ENCODE peak calls at places on chromosome 19, in seven cellular contexts. B is DND-41, M is omental fat pad, D is upper lobe of right lung, W is AG04449, R is retinal pigment epithelial cell, L is HFFc6. A is an unnamed sample.
A peak's percentile ranks its signal among the peaks of the same experiment; 100 is the strongest.

GRCh38 chr19:42512130-42512636 is 16.1 kb downstream of the CEACAM1 start:
- DNase-seq in W (no peak), M (no peak), B (no peak), D (no peak), L (no peak), R (no peak), A (peak; percentile 13)

GRCh38 chr19:17294051-17294891 is 9.0 kb downstream of the ABHD8 start:
- DNase-seq in W (no peak), D (peak; percentile 77), M (no peak), L (no peak), R (no peak), B (peak; percentile 55), A (no peak)

GRCh38 chr19:32308436-32309077 is 36.9 kb upstream of the ZNF507 start:
- DNase-seq in L (no peak), R (no peak), M (no peak), W (no peak), D (no peak), B (no peak), A (no peak)

GRCh38 chr19:54420383-54421168 is 5.3 kb downstream of the TTYH1 start:
- DNase-seq in B (no peak), R (peak; percentile 34), M (no peak), W (no peak), D (no peak), L (no peak), A (no peak)

GRCh38 chr19:17220207-17220758 is 5.1 kb downstream of the USE1 start:
- DNase-seq in M (no peak), B (no peak), D (no peak), R (peak; percentile 23), L (no peak), W (no peak), A (no peak)

GRCh38 chr19:36054119-36054732 is at the start of gene THAP8:
- DNase-seq in D (peak; percentile 100), M (peak; percentile 99), B (peak; percentile 100), R (peak; percentile 96), W (peak; percentile 92), L (peak; percentile 99), A (peak; percentile 99)

GRCh38 chr19:47652285-47652684 is 43.4 kb downstream of the BICRA start:
- DNase-seq in W (no peak), M (no peak), L (no peak), B (no peak), D (no peak), R (no peak), A (no peak)

GRCh38 chr19:42051166-42052115 is 18.6 kb downstream of the GRIK5 start:
- DNase-seq in D (no peak), M (no peak), R (no peak), B (no peak), W (no peak), L (peak; percentile 67), A (no peak)

GRCh38 chr19:7888145-7888825 is at the start of gene LRRC8E:
- DNase-seq in B (no peak), M (no peak), D (peak; percentile 90), R (no peak), L (peak; percentile 60), W (no peak), A (no peak)

GRCh38 chr19:35845215-35846037 is 6.9 kb downstream of the NPHS1 start:
- DNase-seq in M (no peak), L (no peak), W (no peak), B (no peak), D (no peak), R (no peak), A (no peak)

GRCh38 chr19:47663911-47664771 is 49.1 kb upstream of the EHD2 start:
- DNase-seq in B (no peak), L (peak; percentile 97), R (peak; percentile 71), W (peak; percentile 95), D (peak; percentile 76), M (peak; percentile 41), A (no peak)

GRCh38 chr19:8638078-8638619 is 7.7 kb downstream of the NFILZ start:
- DNase-seq in M (no peak), D (peak; percentile 67), W (no peak), R (no peak), B (no peak), L (no peak), A (no peak)

GRCh38 chr19:1942078-1942933 is 1.3 kb downstream of the CSNK1G2 start:
- DNase-seq in M (peak; percentile 40), L (peak; percentile 49), B (peak; percentile 88), D (peak; percentile 88), W (no peak), R (peak; percentile 57), A (peak; percentile 73)

GRCh38 chr19:11361037-11361770 is 6.0 kb downstream of the PLPPR2 start:
- DNase-seq in L (no peak), R (no peak), B (no peak), M (no peak), D (peak; percentile 88), W (no peak), A (no peak)

GRCh38 chr19:6076675-6077463 is 33.4 kb downstream of the RFX2 start:
- DNase-seq in R (peak; percentile 81), D (no peak), B (no peak), L (peak; percentile 96), M (no peak), W (peak; percentile 85), A (no peak)

GRCh38 chr19:52557231-52557995 is 12.7 kb upstream of the ZNF701 start:
- DNase-seq in M (no peak), R (no peak), L (no peak), W (no peak), D (no peak), B (no peak), A (no peak)

GRCh38 chr19:22052644-22053013 is 345 bp downstream of the ZNF257 start:
- DNase-seq in B (no peak), D (no peak), M (no peak), W (no peak), L (no peak), R (no peak), A (peak; percentile 31)

GRCh38 chr19:50352242-50352641 is 13.2 kb downstream of the NAPSA start:
- DNase-seq in R (no peak), L (no peak), W (no peak), D (peak; percentile 7), M (no peak), B (no peak), A (no peak)

GRCh38 chr19:50344661-50345318 is 15.6 kb upstream of the KCNC3 start:
- DNase-seq in B (no peak), W (no peak), M (no peak), L (no peak), R (no peak), D (no peak), A (no peak)

GRCh38 chr19:50349277-50350057 is 16.0 kb downstream of the NAPSA start:
- DNase-seq in B (no peak), L (no peak), W (no peak), M (no peak), R (no peak), D (peak; percentile 29), A (no peak)
- TF ChIP-seq CTCF in B (no peak), L (peak; percentile 12), W (no peak), M (no peak), R (no peak), D (no peak), A (no peak)

GRCh38 chr19:4473708-4474503 is 1.8 kb downstream of the HDGFL2 start:
- DNase-seq in M (no peak), W (no peak), R (no peak), D (no peak), L (no peak), B (no peak), A (no peak)

GRCh38 chr19:4472174-4472974 is at the start of gene HDGFL2:
- DNase-seq in D (no peak), L (no peak), M (no peak), B (no peak), W (no peak), R (no peak), A (no peak)

GRCh38 chr19:4473011-4473410 is 914 bp downstream of the HDGFL2 start:
- DNase-seq in W (no peak), L (no peak), M (no peak), R (no peak), B (no peak), D (no peak), A (no peak)

GRCh38 chr19:4474504-4475136 is 2.5 kb downstream of the HDGFL2 start:
- DNase-seq in W (no peak), B (peak; percentile 26), M (no peak), L (peak; percentile 55), D (no peak), R (no peak), A (no peak)

GRCh38 chr19:4471400-4472173 is 510 bp upstream of the HDGFL2 start:
- DNase-seq in R (peak; percentile 100), D (peak; percentile 98), W (peak; percentile 100), L (peak; percentile 100), B (peak; percentile 99), M (peak; percentile 89), A (peak; percentile 97)
- TF ChIP-seq CTCF in R (no peak), D (no peak), W (no peak), L (no peak), B (no peak), M (no peak), A (no peak)

GRCh38 chr19:12793290-12794195 is 2.3 kb downstream of the JUNB start:
- DNase-seq in L (peak; percentile 89), R (peak; percentile 75), B (peak; percentile 91), M (no peak), D (peak; percentile 98), W (no peak), A (peak; percentile 94)

GRCh38 chr19:12792853-12793289 is 1.6 kb downstream of the JUNB start:
- DNase-seq in M (no peak), B (no peak), D (no peak), L (no peak), R (no peak), W (no peak), A (no peak)

GRCh38 chr19:12791345-12792047 is at the start of gene JUNB:
- DNase-seq in D (peak; percentile 99), B (peak; percentile 95), L (peak; percentile 97), M (peak; percentile 86), W (no peak), R (peak; percentile 81), A (peak; percentile 93)

GRCh38 chr19:12790628-12791344 is 500 bp upstream of the JUNB start:
- DNase-seq in R (no peak), D (no peak), M (no peak), B (no peak), L (no peak), W (no peak), A (no peak)

GRCh38 chr19:12792048-12792852 is 964 bp downstream of the JUNB start:
- DNase-seq in L (no peak), R (no peak), W (no peak), M (no peak), D (peak; percentile 89), B (peak; percentile 88), A (no peak)
- TF ChIP-seq CTCF in L (no peak), R (no peak), W (no peak), M (no peak), D (peak; percentile 3), B (no peak), A (peak; percentile 10)

DNA sequence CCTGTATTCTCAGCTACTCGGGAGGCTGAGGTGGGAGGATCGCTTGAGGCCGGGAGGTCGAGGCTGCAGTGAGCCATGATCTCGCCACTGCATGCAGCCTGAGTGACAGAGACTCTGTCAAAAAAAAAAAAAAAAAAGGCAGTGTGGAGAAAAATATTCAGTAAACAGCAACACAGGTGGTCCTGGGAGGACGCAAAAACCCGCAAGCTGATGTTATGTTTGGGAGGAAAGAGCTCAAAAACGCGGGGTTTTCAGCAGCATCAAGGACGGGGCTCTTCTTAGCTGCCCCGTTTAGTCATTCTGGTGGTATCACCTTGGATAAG is 599 bp upstream of the ZNF784 start:
- DNase-seq in M (no peak), D (no peak), R (no peak), W (no peak), L (no peak), B (no peak), A (no peak)
- TF ChIP-seq CTCF in M (no peak), D (no peak), R (no peak), W (no peak), L (no peak), B (no peak), A (no peak)

GRCh38 chr19:50703915-50704548 is 15.6 kb downstream of the SHANK1 start:
- DNase-seq in L (no peak), W (no peak), R (no peak), M (no peak), B (no peak), D (no peak), A (no peak)
- TF ChIP-seq CTCF in L (peak; percentile 46), W (peak; percentile 11), R (no peak), M (no peak), B (no peak), D (no peak), A (peak; percentile 56)

A was measured in type B pancreatic cell.